ENCODE peak calls at places on chromosome 4, in five cellular contexts. X, S, F, C and W are unnamed samples.
A peak's percentile ranks its signal among the peaks of the same experiment; 100 is the strongest.

GRCh38 chr4:73788411-73788810 is 48.0 kb downstream of the CXCL8 start:
- DNase-seq in X (no peak), S (no peak), F (no peak), C (no peak), W (no peak)

GRCh38 chr4:33400504-33400903 is 2680.3 kb downstream of the PCDH7 start:
- DNase-seq in X (no peak), S (no peak), F (no peak), C (no peak), W (no peak)

GRCh38 chr4:181140037-181140603 is 1103.1 kb upstream of the TENM3 start:
- DNase-seq in X (no peak), S (no peak), F (no peak), C (peak; percentile 24), W (no peak)

GRCh38 chr4:141646969-141647368 is 10.6 kb downstream of the IL15 start:
- DNase-seq in X (no peak), S (no peak), F (no peak), C (no peak), W (no peak)

GRCh38 chr4:101790521-101791188 is at the start of gene BANK1:
- DNase-seq in X (peak; percentile 23), S (peak; percentile 30), F (peak; percentile 84), C (no peak), W (no peak)

GRCh38 chr4:125315571-125316390 is 1.0 kb downstream of the FAT4 start:
- DNase-seq in X (peak; percentile 37), S (peak; percentile 54), F (peak; percentile 21), C (peak; percentile 24), W (no peak)

GRCh38 chr4:78032446-78032845 is 24.7 kb upstream of the FRAS1 start:
- DNase-seq in X (no peak), S (no peak), F (no peak), C (peak; percentile 100), W (no peak)

GRCh38 chr4:98572697-98573096 is 85.7 kb downstream of the TSPAN5 start:
- DNase-seq in X (no peak), S (no peak), F (no peak), C (no peak), W (no peak)

GRCh38 chr4:143023519-143023918 is 161.2 kb upstream of the USP38 start:
- DNase-seq in X (no peak), S (no peak), F (no peak), C (no peak), W (no peak)

GRCh38 chr4:140661550-140661949 is 92.8 kb upstream of the UCP1 start:
- DNase-seq in X (no peak), S (no peak), F (no peak), C (no peak), W (no peak)

GRCh38 chr4:145709336-145709735 is 29.4 kb downstream of the C4orf51 start:
- DNase-seq in X (no peak), S (no peak), F (no peak), C (peak; percentile 70), W (no peak)

GRCh38 chr4:52368895-52369294 is 290.2 kb downstream of the USP46 start:
- DNase-seq in X (no peak), S (no peak), F (no peak), C (peak; percentile 51), W (no peak)